ENCODE peak calls at places on chromosomes 5 and 9, in four cellular contexts. K is CD8-positive, alpha-beta T cell; Z is brain microvascular endothelial cell; R is psoas muscle. P is an unnamed sample.

GRCh38 chr9:6356441-6356840 is 28.3 kb downstream of the TPD52L3 start:
- DNase-seq in R (no peak), Z (no peak), K (no peak), P (peak)

GRCh38 chr9:69397384-69398214 is 72.6 kb downstream of the ENTREP1 start:
- DNase-seq in Z (no peak), K (no peak), R (no peak), P (no peak)

GRCh38 chr9:123455187-123455586 is 99.2 kb downstream of the CRB2 start:
- DNase-seq in Z (no peak), R (no peak), K (no peak), P (no peak)

GRCh38 chr5:172503925-172504730 is 49.8 kb upstream of the SH3PXD2B start:
- DNase-seq in R (peak), K (peak), Z (no peak), P (no peak)

GRCh38 chr5:97162045-97162444 is 19.6 kb upstream of the LIX1 start:
- DNase-seq in K (peak), Z (peak), R (no peak), P (peak)

GRCh38 chr9:124720429-124721108 is 50.5 kb downstream of the NR6A1 start:
- DNase-seq in R (no peak), Z (no peak), K (no peak), P (no peak)

GRCh38 chr5:111747336-111747735 is 9.7 kb downstream of the NREP start:
- DNase-seq in K (no peak), R (no peak), Z (no peak), P (peak)

GRCh38 chr5:112921833-112922817 is at the start of gene REEP5:
- DNase-seq in Z (peak), R (peak), K (peak), P (peak)

GRCh38 chr5:96942078-96942477 is 6.2 kb downstream of the LNPEP start:
- DNase-seq in Z (no peak), K (no peak), R (no peak), P (no peak)

GRCh38 chr9:124384210-124384609 is 31.0 kb downstream of the PSMB7 start:
- DNase-seq in Z (no peak), R (no peak), K (no peak), P (no peak)

GRCh38 chr5:6488021-6488420 is 39.4 kb downstream of the UBE2QL1 start:
- DNase-seq in Z (no peak), R (no peak), K (no peak), P (no peak)

GRCh38 chr5:1214163-1214935 is 10.8 kb upstream of the SLC6A18 start:
- DNase-seq in K (no peak), Z (no peak), R (peak), P (no peak)

GRCh38 chr5:153952893-153953292 is 85.8 kb downstream of the FAM114A2 start:
- DNase-seq in K (no peak), Z (no peak), R (no peak), P (peak)

GRCh38 chr9:69178583-69179011 is 4.5 kb downstream of the TJP2 start:
- DNase-seq in Z (peak), R (no peak), K (no peak), P (peak)

GRCh38 chr5:132225165-132226032 is 2.3 kb downstream of the P4HA2 start:
- DNase-seq in R (peak), K (no peak), Z (peak), P (peak)

GRCh38 chr5:149828161-149829011 is 98.3 kb downstream of the PPARGC1B start:
- DNase-seq in K (peak), Z (peak), R (peak), P (peak)

GRCh38 chr9:36158122-36158521 is 11.1 kb upstream of the CCIN start:
- DNase-seq in Z (no peak), R (no peak), K (no peak), P (no peak)

GRCh38 chr5:179287631-179288030 is 57.6 kb downstream of the ADAMTS2 start:
- DNase-seq in R (no peak), K (no peak), Z (no peak), P (no peak)

GRCh38 chr5:41748631-41749030 is 121.6 kb downstream of the OXCT1 start:
- DNase-seq in Z (peak), R (no peak), K (no peak), P (no peak)

GRCh38 chr9:38680827-38681226 is 39.1 kb downstream of the FAM240B start:
- DNase-seq in K (no peak), Z (no peak), R (no peak), P (no peak)

GRCh38 chr9:77809552-77809951 is 161.4 kb upstream of the GNA14 start:
- DNase-seq in Z (no peak), R (no peak), K (no peak), P (no peak)

GRCh38 chr9:123131993-123132392 is 98.5 kb downstream of the GPR21 start:
- DNase-seq in K (no peak), R (no peak), Z (no peak), P (no peak)

GRCh38 chr9:69758981-69759477 is 782 bp downstream of the PTAR1 start:
- DNase-seq in K (no peak), R (no peak), Z (peak), P (no peak)

GRCh38 chr5:173238312-173239232 is 3.6 kb upstream of the NKX2-5 start:
- DNase-seq in R (no peak), K (no peak), Z (no peak), P (no peak)

GRCh38 chr9:86684148-86684547 is 263.2 kb downstream of the GAS1 start:
- DNase-seq in K (no peak), Z (no peak), R (no peak), P (no peak)

GRCh38 chr5:55538621-55539020 is 3.9 kb upstream of the PLPP1 start:
- DNase-seq in Z (no peak), K (no peak), R (no peak), P (no peak)

GRCh38 chr9:134005381-134005780 is 13.3 kb upstream of the VAV2 start:
- DNase-seq in K (no peak), Z (no peak), R (no peak), P (no peak)

GRCh38 chr5:54296386-54296785 is 14.0 kb downstream of the ARL15 start:
- DNase-seq in R (no peak), Z (no peak), K (no peak), P (no peak)

GRCh38 chr9:136117291-136118060 is 1.2 kb downstream of the TMEM250 start:
- DNase-seq in K (no peak), Z (no peak), R (no peak), P (no peak)

GRCh38 chr5:146947181-146947941 is 68.8 kb upstream of the PPP2R2B start:
- DNase-seq in Z (no peak), K (no peak), R (no peak), P (peak)

GRCh38 chr9:96217756-96218693 is 84.0 kb downstream of the HSD17B3 start:
- DNase-seq in R (peak), K (peak), Z (peak), P (peak)

GRCh38 chr9:96217358-96217755 is 84.6 kb downstream of the HSD17B3 start:
- DNase-seq in Z (peak), K (no peak), R (no peak), P (no peak)

GRCh38 chr9:96219615-96220257 is 82.2 kb downstream of the HSD17B3 start:
- DNase-seq in Z (no peak), R (peak), K (peak), P (no peak)

GRCh38 chr9:96218821-96219614 is 83.0 kb downstream of the HSD17B3 start:
- DNase-seq in K (peak), Z (no peak), R (no peak), P (no peak)

DNA sequence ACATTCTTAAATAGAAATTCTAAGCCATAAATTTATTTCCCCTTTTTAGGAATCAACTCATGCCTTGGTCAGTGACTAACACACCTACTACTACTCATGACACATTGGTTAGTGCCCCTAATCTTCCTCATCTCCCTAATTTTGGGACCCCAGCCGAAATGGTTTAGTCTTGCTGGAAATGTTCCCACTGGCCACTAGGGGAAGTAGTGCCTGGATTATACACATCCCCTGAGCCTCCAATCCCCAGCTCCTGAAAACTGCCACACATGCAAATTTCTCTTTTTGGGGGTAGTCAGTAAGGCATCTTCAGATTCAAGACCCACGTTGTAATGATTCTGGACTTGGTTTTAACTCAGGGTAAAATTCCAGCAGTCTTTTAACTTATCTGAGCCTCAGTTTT is 79.8 kb downstream of the HSD17B3 start:
- DNase-seq in R (no peak), K (no peak), Z (no peak), P (no peak)
- TF ChIP-seq CTCF in R (peak), K (no peak), Z (peak), P (peak)

GRCh38 chr5:8683528-8683927 is 814.6 kb downstream of the MTRR start:
- DNase-seq in K (no peak), Z (no peak), R (no peak), P (no peak)

GRCh38 chr5:8689773-8690172 is 820.8 kb downstream of the MTRR start:
- DNase-seq in Z (no peak), K (no peak), R (no peak), P (no peak)

GRCh38 chr5:8682381-8682780 is 813.4 kb downstream of the MTRR start:
- DNase-seq in R (no peak), K (no peak), Z (no peak), P (no peak)

GRCh38 chr5:8686707-8687106 is 817.8 kb downstream of the MTRR start:
- DNase-seq in R (no peak), K (no peak), Z (peak), P (no peak)

DNA sequence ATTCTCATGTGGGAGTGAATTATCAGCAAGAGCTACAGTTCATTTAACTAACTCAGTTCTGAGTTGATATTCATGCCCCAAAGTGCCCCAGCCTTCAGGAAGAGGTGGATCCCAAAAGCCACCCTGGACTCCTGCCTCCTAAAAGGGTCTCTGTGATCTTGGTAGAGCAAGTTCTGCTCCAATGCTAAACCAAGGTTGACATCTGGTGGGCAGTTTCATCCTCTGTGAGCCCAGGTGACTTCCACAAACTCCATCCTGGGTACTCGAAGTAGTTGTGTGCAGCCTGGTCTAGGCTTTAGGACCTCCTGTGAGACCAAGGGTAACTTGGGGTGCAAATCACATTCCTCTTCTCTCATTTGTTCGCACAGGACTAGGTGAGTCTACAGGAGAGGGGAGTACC is 816.8 kb downstream of the MTRR start:
- DNase-seq in K (no peak), R (no peak), Z (no peak), P (no peak)
- TF ChIP-seq CTCF in K (no peak), R (no peak), Z (no peak), P (no peak)

DNA sequence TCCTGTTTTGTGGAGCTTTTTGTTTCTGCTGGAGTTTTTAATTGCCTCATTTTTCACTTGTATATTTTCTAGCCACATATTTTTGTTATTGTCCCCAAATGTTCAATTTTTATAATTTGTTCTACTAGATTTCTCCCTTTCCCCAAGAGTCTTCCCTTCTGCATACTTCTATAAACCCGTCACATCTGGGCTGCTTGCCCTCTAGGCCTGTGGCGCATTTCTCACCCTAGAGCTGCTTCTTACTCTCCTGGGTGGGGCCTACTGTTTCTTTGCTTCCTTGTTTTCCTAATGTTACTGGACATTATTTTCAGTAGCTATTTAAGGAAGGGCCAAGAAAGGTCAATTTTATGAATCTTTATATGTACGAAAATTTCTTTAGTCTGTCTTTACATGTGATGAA is 51.5 kb downstream of the NXNL2 start:
- DNase-seq in Z (peak), R (no peak), K (no peak), P (peak)
- TF ChIP-seq CTCF in Z (no peak), R (no peak), K (no peak), P (no peak)

DNA sequence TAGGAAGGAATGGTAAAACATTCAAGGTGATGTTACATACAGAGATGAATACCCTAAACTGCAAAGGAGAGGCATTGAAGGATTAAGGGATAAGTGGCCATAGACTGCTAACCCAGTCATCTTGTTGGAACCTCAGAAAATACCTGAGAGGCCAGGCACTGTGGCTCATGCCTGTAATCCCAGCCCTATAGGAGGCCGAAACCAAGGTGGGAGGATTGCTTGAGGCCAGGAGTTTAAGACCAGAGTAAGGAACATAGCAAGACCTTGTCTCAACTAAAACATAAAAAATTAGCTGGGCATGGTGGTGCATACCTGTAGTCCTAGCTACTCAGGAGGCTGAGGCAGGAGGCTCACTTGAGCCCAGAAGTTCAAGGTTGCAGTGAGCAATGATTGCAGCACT is 10.9 kb downstream of the ECM2 start:
- DNase-seq in Z (no peak), R (no peak), K (no peak), P (no peak)
- TF ChIP-seq CTCF in Z (no peak), R (no peak), K (no peak), P (no peak)

DNA sequence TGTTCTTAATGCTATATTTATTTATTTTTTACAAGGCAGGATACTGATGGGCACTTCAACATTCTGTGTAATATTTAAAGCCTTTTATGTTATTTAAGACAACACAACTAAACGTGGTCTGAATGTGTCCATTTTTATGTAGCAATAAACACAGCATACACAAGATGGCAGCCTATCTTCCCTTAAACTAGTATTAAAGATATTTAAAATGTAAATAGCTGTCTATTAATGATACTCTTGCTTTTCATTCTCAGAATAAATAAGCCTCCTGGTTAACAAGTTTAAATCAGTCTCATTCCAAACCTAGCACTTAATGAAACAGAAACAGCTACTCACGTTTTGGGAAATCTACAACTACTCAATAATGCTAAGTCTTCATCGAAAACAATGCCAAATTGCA is 315.7 kb downstream of the MCTP1 start:
- DNase-seq in R (no peak), Z (peak), K (no peak), P (peak)
- TF ChIP-seq CTCF in R (no peak), Z (no peak), K (no peak), P (no peak)

GRCh38 chr5:133246053-133246370 is 194.2 kb downstream of the HSPA4 start:
- DNase-seq in R (no peak), K (no peak), Z (no peak), P (no peak)
- TF ChIP-seq CTCF in R (no peak), K (no peak), Z (no peak), P (no peak)

GRCh38 chr9:34119713-34120112 is 6.8 kb downstream of the DCAF12 start:
- DNase-seq in R (no peak), K (no peak), Z (no peak), P (no peak)
- TF ChIP-seq CTCF in R (no peak), K (no peak), Z (no peak), P (no peak)

GRCh38 chr5:58462154-58462553 is 2.3 kb upstream of the PLK2 start:
- DNase-seq in Z (no peak), K (no peak), R (no peak), P (no peak)

GRCh38 chr5:58469895-58470294 is 10.0 kb upstream of the PLK2 start:
- DNase-seq in R (no peak), K (no peak), Z (no peak), P (no peak)

GRCh38 chr5:58462623-58463230 is 2.8 kb upstream of the PLK2 start:
- DNase-seq in K (no peak), R (no peak), Z (peak), P (peak)

DNA sequence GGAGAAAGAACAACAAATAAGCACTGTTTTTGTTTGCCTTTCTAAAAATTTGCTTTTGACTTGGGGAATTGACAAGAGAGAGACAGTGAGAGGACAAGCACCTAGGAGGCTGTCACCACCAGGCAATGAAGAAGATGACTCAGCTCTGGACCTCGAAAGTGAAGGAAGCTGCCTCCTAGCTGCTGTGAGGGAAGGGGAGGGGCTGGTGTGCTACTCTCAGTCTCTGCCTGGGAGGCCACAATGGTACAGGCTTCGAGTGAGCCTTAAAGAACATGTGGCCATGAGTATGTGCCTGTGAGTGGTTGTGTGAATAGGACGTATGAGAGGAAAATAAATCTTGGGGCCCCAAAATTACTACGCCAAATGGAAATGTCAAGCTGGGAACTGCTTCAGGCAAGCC is 7.1 kb upstream of the PLK2 start:
- DNase-seq in R (no peak), K (no peak), Z (peak), P (peak)
- TF ChIP-seq CTCF in R (no peak), K (no peak), Z (peak), P (peak)

P was measured in HFFc6.